ENCODE peak calls at places on chromosomes 13 and 19, in nine cellular contexts. W is body of pancreas; O is tibial artery; M is ascending aorta; T is heart right ventricle; J is prostate gland; L is esophagus squamous epithelium; B is CD8-positive, alpha-beta memory T cell; H is stomach. E is an unnamed sample. For H3K36me3, the result is how much of the 10 kb centered on the place peaks cover.

GRCh38 chr13:29607465-29607864 is 12.0 kb upstream of the SLC7A1 start:
- DNase-seq in H (no peak), L (no peak), W (no peak), T (no peak), O (no peak), M (no peak), J (no peak), B (no peak), E (no peak)

GRCh38 chr13:112740502-112741131 is 50.8 kb downstream of the ATP11A start:
- DNase-seq in B (no peak), T (peak), H (peak), W (peak), J (no peak), M (no peak), L (no peak), O (peak), E (peak)

GRCh38 chr13:110380359-110381028 is 73.4 kb downstream of the COL4A2 start:
- DNase-seq in J (no peak), W (no peak), H (no peak), M (no peak), O (no peak), L (no peak), T (no peak), B (no peak), E (no peak)

GRCh38 chr19:14503285-14503684 is 7.4 kb upstream of the GIPC1 start:
- DNase-seq in T (no peak), W (no peak), H (no peak), O (no peak), M (no peak), L (no peak), B (no peak), J (no peak), E (no peak)

GRCh38 chr19:35211545-35212230 is 16.9 kb downstream of the FAM187B start:
- DNase-seq in L (no peak), H (peak), W (peak), O (peak), M (peak), T (peak), B (peak), J (peak), E (no peak)

GRCh38 chr13:85665286-85665685 is 133.9 kb downstream of the SLITRK6 start:
- DNase-seq in O (no peak), T (no peak), M (no peak), B (no peak), H (no peak), J (no peak), W (no peak), L (no peak), E (no peak)

GRCh38 chr13:76470991-76471390 is 415.2 kb downstream of the KCTD12 start:
- DNase-seq in W (no peak), B (no peak), T (no peak), M (no peak), L (no peak), H (no peak), J (no peak), O (no peak), E (no peak)

GRCh38 chr19:16470541-16470910 is 1.2 kb downstream of the EPS15L1 start:
- DNase-seq in O (no peak), B (no peak), W (no peak), L (no peak), J (no peak), H (no peak), M (no peak), T (no peak), E (no peak)

GRCh38 chr13:25776722-25777121 is 275.1 kb downstream of the SHISA2 start:
- DNase-seq in H (no peak), M (no peak), T (no peak), B (no peak), J (no peak), O (no peak), L (no peak), W (no peak), E (no peak)

GRCh38 chr19:58513694-58514563 is 2.1 kb upstream of the SLC27A5 start:
- DNase-seq in B (peak), H (peak), M (no peak), J (peak), W (peak), O (peak), L (no peak), T (peak), E (no peak)

GRCh38 chr13:94175076-94175475 is 304.4 kb downstream of the DCT start:
- DNase-seq in O (no peak), B (no peak), T (no peak), J (no peak), L (no peak), M (no peak), W (no peak), H (no peak), E (no peak)

GRCh38 chr13:106570354-106570822 is 2.5 kb upstream of the ARGLU1 start:
- DNase-seq in B (no peak), O (peak), W (peak), M (peak), H (peak), T (peak), L (peak), J (peak), E (no peak)

GRCh38 chr13:50810468-50810867 is 33.0 kb downstream of the DLEU7 start:
- DNase-seq in J (no peak), T (no peak), M (no peak), B (no peak), O (no peak), W (no peak), H (no peak), L (no peak), E (no peak)

GRCh38 chr13:46905249-46905648 is 8.4 kb upstream of the HTR2A start:
- DNase-seq in O (no peak), T (no peak), B (no peak), L (no peak), W (no peak), M (no peak), J (no peak), H (no peak), E (no peak)

GRCh38 chr19:40312533-40312932 is 27.4 kb upstream of the AKT2 start:
- DNase-seq in O (no peak), W (no peak), B (no peak), M (no peak), H (no peak), L (no peak), J (no peak), T (no peak), E (no peak)

GRCh38 chr13:77113496-77113895 is 86.5 kb upstream of the FBXL3 start:
- DNase-seq in H (no peak), W (no peak), L (no peak), B (no peak), M (no peak), O (no peak), T (no peak), J (no peak), E (no peak)

GRCh38 chr13:99192480-99192879 is 8.2 kb upstream of the UBAC2 start:
- DNase-seq in L (no peak), T (no peak), J (no peak), O (no peak), W (no peak), H (no peak), M (no peak), B (no peak), E (no peak)

GRCh38 chr13:60164490-60164889 is 762 bp upstream of the DIAPH3 start:
- DNase-seq in M (no peak), O (no peak), W (peak), B (no peak), J (no peak), L (no peak), T (no peak), H (no peak), E (no peak)

GRCh38 chr13:44692173-44692713 is 116.1 kb upstream of the TSC22D1 start:
- DNase-seq in T (no peak), M (no peak), O (no peak), H (no peak), L (no peak), B (no peak), W (no peak), J (no peak), E (no peak)

GRCh38 chr13:28579334-28579733 is 79.6 kb upstream of the POMP start:
- DNase-seq in W (no peak), L (no peak), B (no peak), T (no peak), M (no peak), O (no peak), H (no peak), J (no peak), E (no peak)

GRCh38 chr13:80006940-80007339 is 334.0 kb downstream of the SPRY2 start:
- DNase-seq in H (no peak), M (no peak), W (no peak), T (no peak), L (no peak), J (no peak), B (no peak), O (no peak), E (no peak)

GRCh38 chr19:11814707-11815050 is 606 bp downstream of the ZNF440 start:
- DNase-seq in L (no peak), B (no peak), J (peak), M (no peak), H (no peak), W (peak), T (no peak), O (no peak), E (no peak)

GRCh38 chr19:47176627-47177090 is 46.0 kb downstream of the SAE1 start:
- DNase-seq in B (peak), H (no peak), W (no peak), L (no peak), T (no peak), J (no peak), O (peak), M (no peak), E (peak)

GRCh38 chr13:40665061-40665753 is 1.2 kb downstream of the FOXO1 start:
- DNase-seq in H (peak), T (peak), W (peak), O (peak), L (no peak), B (no peak), M (no peak), J (peak), E (no peak)

GRCh38 chr19:19528721-19529490 is at the start of gene YJEFN3:
- DNase-seq in B (no peak), H (no peak), O (no peak), M (no peak), L (no peak), J (no peak), W (no peak), T (peak), E (no peak)

GRCh38 chr19:56829586-56829985 is 10.9 kb downstream of the PEG3 start:
- DNase-seq in J (no peak), B (no peak), M (no peak), W (no peak), O (no peak), T (no peak), H (no peak), L (no peak), E (no peak)

GRCh38 chr19:33194884-33195710 is 967 bp downstream of the LRP3 start:
- DNase-seq in T (no peak), M (no peak), J (no peak), W (peak), H (peak), O (no peak), B (no peak), L (no peak), E (no peak)

GRCh38 chr13:79171131-79172061 is 234.7 kb downstream of the RBM26 start:
- DNase-seq in L (no peak), M (no peak), B (no peak), J (no peak), T (no peak), W (no peak), O (no peak), H (no peak), E (no peak)

GRCh38 chr13:20441879-20442278 is 83.8 kb downstream of the CRYL1 start:
- DNase-seq in H (no peak), O (no peak), J (peak), L (no peak), M (no peak), T (no peak), W (no peak), B (no peak), E (no peak)

GRCh38 chr19:41746593-41747227 is 8.6 kb upstream of the CEACAM6 start:
- DNase-seq in L (no peak), T (no peak), O (no peak), B (peak), H (peak), J (peak), M (no peak), W (peak), E (no peak)
- H3K27ac ChIP-seq in L (no peak), T (no peak), O (no peak), B (no peak), H (peak), J (no peak), M (no peak), W (no peak), E (no peak)

GRCh38 chr19:45598267-45599011 is 3.6 kb downstream of the GPR4 start:
- DNase-seq in J (no peak), T (no peak), L (no peak), W (no peak), B (no peak), M (no peak), H (no peak), O (no peak), E (no peak)
- H3K36me3 ChIP-seq in J (under half), T (under half), L (under half), W (under half), B (under half), M (under half), H (under half), O (under half), E (under half)

GRCh38 chr13:39631307-39631706 is 24.2 kb upstream of the COG6 start:
- DNase-seq in H (no peak), B (no peak), J (no peak), T (no peak), W (no peak), O (no peak), M (no peak), L (no peak), E (no peak)
- H3K4me3 ChIP-seq in H (no peak), B (no peak), J (no peak), T (no peak), W (no peak), O (no peak), M (no peak), L (no peak), E (no peak)

GRCh38 chr19:54473071-54473941 is at the start of gene CDC42EP5:
- DNase-seq in H (peak), M (no peak), W (peak), L (no peak), O (peak), B (no peak), T (peak), J (peak), E (peak)
- H3K27ac ChIP-seq in H (peak), M (peak), W (peak), L (peak), O (peak), B (no peak), T (peak), J (peak), E (peak)

GRCh38 chr19:10334340-10335148 is 1.2 kb upstream of the RAVER1 start:
- DNase-seq in H (peak), O (peak), J (peak), B (no peak), W (peak), L (peak), M (peak), T (peak), E (peak)
- H3K36me3 ChIP-seq in H (under half), O (under half), J (under half), B (under half), W (under half), L (under half), M (under half), T (under half), E (under half)

GRCh38 chr19:8449830-8450229 is 5.1 kb downstream of the HNRNPM start:
- DNase-seq in B (no peak), H (no peak), M (no peak), T (no peak), L (no peak), O (no peak), J (peak), W (peak), E (no peak)
- H3K4me3 ChIP-seq in B (no peak), H (no peak), M (no peak), T (no peak), L (no peak), O (no peak), J (no peak), W (no peak), E (no peak)

GRCh38 chr13:53732664-53733063 is 704.1 kb downstream of the OLFM4 start:
- DNase-seq in M (no peak), T (no peak), O (no peak), L (no peak), J (no peak), W (peak), B (no peak), H (no peak), E (no peak)
- H3K27ac ChIP-seq in M (no peak), T (no peak), O (no peak), L (no peak), J (no peak), W (no peak), B (no peak), H (no peak), E (no peak)